ENCODE peak calls at places on chromosome 18, in four cellular contexts. L is pancreas, M is stomach, T is neuronal stem cell. O is an unnamed sample.
A peak's percentile ranks its signal among the peaks of the same experiment; 100 is the strongest.

GRCh38 chr18:48475635-48476549 is 62.9 kb upstream of the CTIF start:
- DNase-seq in L (peak; percentile 48), T (peak; percentile 55), M (peak; percentile 53), O (no peak)

GRCh38 chr18:36638224-36638623 is 190.6 kb downstream of the TPGS2 start:
- DNase-seq in L (no peak), M (no peak), T (no peak), O (no peak)

GRCh38 chr18:7809978-7810377 is 242.9 kb downstream of the PTPRM start:
- DNase-seq in L (no peak), M (no peak), T (no peak), O (no peak)

GRCh38 chr18:21099442-21099841 is 12.2 kb downstream of the ROCK1 start:
- DNase-seq in T (no peak), M (no peak), L (no peak), O (no peak)

GRCh38 chr18:78627546-78628315 is 351.9 kb upstream of the SALL3 start:
- DNase-seq in M (no peak), T (no peak), L (no peak), O (no peak)

GRCh38 chr18:30929718-30930117 is 112.8 kb downstream of the DSC3 start:
- DNase-seq in L (no peak), T (no peak), M (no peak), O (no peak)

GRCh38 chr18:48950536-48951447 is at the start of gene SMAD7:
- DNase-seq in T (no peak), L (no peak), M (peak; percentile 40), O (peak; percentile 80)

GRCh38 chr18:29164993-29165599 is 988.2 kb upstream of the CDH2 start:
- DNase-seq in L (no peak), M (no peak), T (no peak), O (no peak)

GRCh38 chr18:12659904-12660605 is 2.1 kb upstream of the SPIRE1 start:
- DNase-seq in M (peak; percentile 35), L (peak; percentile 29), T (peak; percentile 45), O (no peak)

GRCh38 chr18:25278415-25278814 is 73.6 kb downstream of the ZNF521 start:
- DNase-seq in L (no peak), M (no peak), T (no peak), O (no peak)

GRCh38 chr18:65751145-65752085 is 603 bp downstream of the CDH7 start:
- DNase-seq in L (no peak), M (no peak), T (peak; percentile 42), O (peak; percentile 60)

GRCh38 chr18:11553098-11553940 is 56.1 kb upstream of the SLC35G4 start:
- DNase-seq in L (no peak), M (no peak), T (peak; percentile 58), O (no peak)

GRCh38 chr18:37452697-37453385 is 112.8 kb downstream of the CELF4 start:
- DNase-seq in T (no peak), M (no peak), L (no peak), O (no peak)

GRCh38 chr18:2143666-2144065 is 427.6 kb downstream of the METTL4 start:
- DNase-seq in L (no peak), M (no peak), T (no peak), O (no peak)

GRCh38 chr18:65606551-65607130 is 144.2 kb upstream of the CDH7 start:
- DNase-seq in T (no peak), M (no peak), L (no peak), O (no peak)

GRCh38 chr18:45248240-45248903 is 366.9 kb upstream of the SLC14A2 start:
- DNase-seq in T (no peak), L (no peak), M (no peak), O (no peak)

DNA sequence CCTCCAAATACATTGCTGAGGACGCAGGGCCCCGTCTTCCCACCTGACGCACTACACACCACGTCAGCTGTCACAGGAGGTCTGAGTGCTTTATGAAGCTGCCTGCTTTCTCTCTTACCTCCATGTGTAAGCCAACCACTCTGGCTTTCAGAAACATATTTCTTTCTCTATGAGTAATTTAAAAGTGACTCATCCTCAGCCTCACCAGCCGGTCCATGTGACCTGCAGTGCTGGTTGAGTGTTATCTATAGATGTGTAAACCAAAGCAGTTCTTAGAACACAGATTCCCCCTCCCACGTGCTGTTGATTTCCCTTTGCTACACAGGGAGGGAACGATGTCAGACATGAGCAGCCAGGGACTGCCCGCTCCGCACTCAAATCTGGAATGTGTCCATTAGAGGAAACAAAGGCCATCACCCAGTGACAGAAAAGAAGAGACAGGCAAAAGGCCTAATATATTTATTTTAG is 157.8 kb downstream of the BCL2 start:
- DNase-seq in M (peak; percentile 62), L (no peak), T (no peak), O (peak; percentile 69)
- H3K4me3 ChIP-seq in M (no peak overlapping the region), L (no peak overlapping the region), T (no peak overlapping the region), O (no peak overlapping the region)

GRCh38 chr18:79681484-79682387 is 2.1 kb downstream of the CTDP1 start:
- DNase-seq in L (no peak), T (no peak), M (no peak), O (no peak)
- H3K4me3 ChIP-seq in L (no peak overlapping the region), T (no peak overlapping the region), M (peak overlapping the region; percentile 98), O (no peak overlapping the region)

GRCh38 chr18:9105420-9105819 is 2.9 kb downstream of the NDUFV2 start:
- DNase-seq in T (no peak), L (no peak), M (no peak), O (no peak)

GRCh38 chr18:9106800-9107574 is 4.5 kb downstream of the NDUFV2 start:
- DNase-seq in M (no peak), T (no peak), L (no peak), O (no peak)

GRCh38 chr18:9106094-9106493 is 3.6 kb downstream of the NDUFV2 start:
- DNase-seq in T (no peak), L (no peak), M (no peak), O (no peak)

GRCh38 chr18:9109523-9109922 is 7.0 kb downstream of the NDUFV2 start:
- DNase-seq in T (no peak), M (no peak), L (no peak), O (no peak)

GRCh38 chr18:9108911-9109310 is 6.4 kb downstream of the NDUFV2 start:
- DNase-seq in L (no peak), M (no peak), T (no peak), O (no peak)
- H3K4me3 ChIP-seq in L (no peak overlapping the region), M (no peak overlapping the region), T (no peak overlapping the region), O (no peak overlapping the region)

DNA sequence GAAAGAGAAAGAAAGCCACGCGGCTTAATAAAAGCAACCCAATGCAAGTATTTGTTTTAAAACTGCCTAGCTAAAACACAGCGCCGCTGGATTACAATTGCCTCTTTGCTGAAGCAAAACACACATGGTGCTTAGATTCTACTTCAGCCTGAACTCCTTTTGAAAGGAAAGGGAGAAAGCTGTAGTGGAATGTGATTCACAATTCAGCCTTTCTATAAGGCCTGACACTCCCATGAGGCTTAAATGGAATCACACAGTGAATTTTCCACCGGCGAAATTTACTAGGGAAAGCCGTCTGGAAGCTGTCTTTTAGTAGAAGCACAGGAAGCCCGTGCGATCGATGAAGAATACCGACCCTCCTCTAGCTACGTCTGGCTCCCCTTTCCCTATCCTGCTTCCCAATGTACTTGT is 348.1 kb downstream of the DLGAP1 start:
- DNase-seq in T (peak; percentile 80), L (no peak), M (no peak), O (no peak)
- H3K4me3 ChIP-seq in T (no peak overlapping the region), L (no peak overlapping the region), M (peak overlapping the region; percentile 21), O (no peak overlapping the region)

DNA sequence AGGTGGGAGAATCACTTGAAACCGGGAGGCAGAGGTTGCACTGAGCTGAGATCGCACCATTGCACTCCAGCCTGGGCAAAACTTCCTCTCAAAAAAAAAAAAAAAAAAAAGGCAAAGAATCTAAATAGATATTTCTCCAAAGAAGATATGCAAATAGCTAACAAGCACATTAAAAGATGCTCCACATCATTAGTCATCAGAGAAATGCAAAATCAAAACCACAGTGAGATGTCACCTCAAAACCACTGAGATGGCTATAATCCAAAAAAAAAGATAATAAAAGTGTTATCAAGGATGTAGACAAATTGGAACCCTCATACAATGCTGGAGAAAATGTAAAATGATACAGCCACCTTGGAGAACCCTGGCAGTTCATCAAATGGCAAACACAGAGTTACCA is 8.4 kb downstream of the ST8SIA5 start:
- DNase-seq in T (no peak), L (no peak), M (no peak), O (no peak)
- H3K4me3 ChIP-seq in T (no peak overlapping the region), L (no peak overlapping the region), M (no peak overlapping the region), O (no peak overlapping the region)

DNA sequence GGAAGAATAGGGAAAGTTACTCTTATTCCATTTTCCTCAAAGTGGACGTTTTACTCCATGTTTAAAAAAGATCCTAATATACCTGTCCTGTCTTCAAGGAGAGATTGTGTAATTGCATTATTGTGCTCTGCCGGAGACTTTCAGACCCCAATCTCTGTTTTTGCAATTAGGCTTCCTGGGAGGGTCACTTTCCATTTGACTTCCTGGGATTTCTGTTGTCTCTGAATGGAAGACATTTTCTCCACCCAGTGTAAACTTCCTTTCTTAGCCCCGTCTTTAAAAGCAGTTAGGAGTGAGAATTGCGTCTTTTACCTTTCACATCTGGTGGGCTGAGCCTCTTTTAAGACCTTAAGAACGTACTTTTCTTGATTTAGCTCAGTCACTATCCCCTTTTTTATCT is 63.0 kb downstream of the ZNF532 start:
- DNase-seq in L (no peak), M (no peak), T (no peak), O (no peak)
- H3K4me3 ChIP-seq in L (no peak overlapping the region), M (no peak overlapping the region), T (no peak overlapping the region), O (no peak overlapping the region)